ENCODE peak calls at places on chromosome 22, in nine cellular contexts. B is HFFc6; J is posterior cingulate gyrus; P is germinal center; L is testis; S is stimulated activated CD8-positive, alpha-beta memory T cell treated with anti-CD3 and anti-CD28 coated beads, Interleukin-4, amount 100 ng/mL, for 4 hours; Y is memory B cell; G is AML-193; E is NCI-H1105. H is an unnamed sample.
A peak's percentile ranks its signal among the peaks of the same experiment; 100 is the strongest.

GRCh38 chr22:36659762-36660509 is 43.6 kb downstream of the CACNG2 start:
- DNase-seq in B (peak; percentile 90), J (peak; percentile 92), P (no peak), L (peak; percentile 91), S (peak; percentile 27), Y (no peak), G (peak; percentile 68), E (peak; percentile 60), H (no peak)

GRCh38 chr22:19621372-19622060 is 92.8 kb upstream of the SEPTIN5 start:
- DNase-seq in B (no peak), J (no peak), P (no peak), L (no peak), S (no peak), Y (no peak), G (no peak), E (no peak), H (peak; percentile 24)

GRCh38 chr22:49152146-49152929 is 675.3 kb downstream of the BRD1 start:
- DNase-seq in B (no peak), J (no peak), P (no peak), L (no peak), S (no peak), Y (no peak), G (no peak), E (no peak), H (no peak)

GRCh38 chr22:45127866-45128265 is 35.9 kb upstream of the NUP50 start:
- DNase-seq in B (peak; percentile 76), J (no peak), P (no peak), L (no peak), S (no peak), Y (no peak), G (no peak), E (no peak), H (no peak)

GRCh38 chr22:47724751-47725150 is 962.3 kb downstream of the TBC1D22A start:
- DNase-seq in B (no peak), J (no peak), P (no peak), L (no peak), S (no peak), Y (no peak), G (no peak), E (no peak), H (no peak)

GRCh38 chr22:37283393-37283937 is 1.2 kb downstream of the CYTH4 start:
- DNase-seq in B (no peak), J (no peak), P (peak; percentile 48), L (no peak), S (peak; percentile 64), Y (peak; percentile 54), G (no peak), E (no peak), H (no peak)

GRCh38 chr22:36386351-36386899 is 1.3 kb downstream of the MYH9 start:
- DNase-seq in B (peak; percentile 40), J (no peak), P (peak; percentile 50), L (peak; percentile 48), S (peak; percentile 35), Y (no peak), G (no peak), E (no peak), H (peak; percentile 70)

GRCh38 chr22:46297151-46297819 is 615 bp downstream of the GTSE1 start:
- DNase-seq in B (peak; percentile 51), J (no peak), P (peak; percentile 33), L (peak; percentile 40), S (no peak), Y (no peak), G (no peak), E (peak; percentile 31), H (no peak)

GRCh38 chr22:17853066-17853465 is 78.8 kb upstream of the BID start:
- DNase-seq in B (no peak), J (no peak), P (no peak), L (no peak), S (no peak), Y (no peak), G (no peak), E (no peak), H (no peak)

GRCh38 chr22:19853879-19854777 is 546 bp downstream of the GNB1L start:
- DNase-seq in B (no peak), J (no peak), P (peak; percentile 26), L (peak; percentile 33), S (no peak), Y (no peak), G (no peak), E (no peak), H (no peak)

GRCh38 chr22:41397143-41397811 is 15.5 kb downstream of the TEF start:
- DNase-seq in B (no peak), J (no peak), P (no peak), L (no peak), S (no peak), Y (no peak), G (no peak), E (no peak), H (no peak)

GRCh38 chr22:19136915-19137314 is 5.8 kb downstream of the TSSK2 start:
- DNase-seq in B (no peak), J (no peak), P (no peak), L (no peak), S (no peak), Y (no peak), G (no peak), E (no peak), H (no peak)

GRCh38 chr22:29994027-29994715 is 86.1 kb upstream of the HORMAD2 start:
- DNase-seq in B (peak; percentile 74), J (no peak), P (no peak), L (no peak), S (no peak), Y (no peak), G (peak; percentile 67), E (no peak), H (no peak)

GRCh38 chr22:22684605-22685561 is 40.5 kb downstream of the GGTLC2 start:
- DNase-seq in B (peak; percentile 35), J (no peak), P (peak; percentile 67), L (peak; percentile 28), S (no peak), Y (peak; percentile 53), G (peak; percentile 34), E (no peak), H (peak; percentile 39)

GRCh38 chr22:49789289-49790141 is 38.2 kb downstream of the BRD1 start:
- DNase-seq in B (peak; percentile 6), J (no peak), P (no peak), L (no peak), S (no peak), Y (no peak), G (peak; percentile 51), E (no peak), H (no peak)

GRCh38 chr22:49525776-49526535 is 301.7 kb downstream of the BRD1 start:
- DNase-seq in B (no peak), J (peak; percentile 55), P (no peak), L (peak; percentile 79), S (no peak), Y (no peak), G (no peak), E (no peak), H (no peak)

GRCh38 chr22:44422742-44423370 is 75.2 kb downstream of the RTL6 start:
- DNase-seq in B (no peak), J (no peak), P (no peak), L (no peak), S (no peak), Y (no peak), G (no peak), E (no peak), H (no peak)

GRCh38 chr22:36258750-36259619 is 6.1 kb downstream of the APOL1 start:
- DNase-seq in B (no peak), J (no peak), P (no peak), L (peak; percentile 42), S (no peak), Y (no peak), G (no peak), E (no peak), H (peak; percentile 77)

GRCh38 chr22:38720350-38720749 is 14.6 kb downstream of the GTPBP1 start:
- DNase-seq in B (no peak), J (no peak), P (no peak), L (no peak), S (no peak), Y (no peak), G (no peak), E (no peak), H (no peak)

GRCh38 chr22:41857160-41857859 is 24.4 kb downstream of the SREBF2 start:
- DNase-seq in B (peak; percentile 61), J (no peak), P (peak; percentile 78), L (no peak), S (peak; percentile 64), Y (peak; percentile 50), G (peak; percentile 77), E (no peak), H (peak; percentile 38)

GRCh38 chr22:47322854-47323253 is 560.4 kb downstream of the TBC1D22A start:
- DNase-seq in B (no peak), J (no peak), P (no peak), L (no peak), S (no peak), Y (no peak), G (no peak), E (peak; percentile 81), H (no peak)

H was measured in retina.